ENCODE peak calls at places on chromosomes 1 and 21, in four cellular contexts. M is prostate gland, D is IMR-90, E is uterus. S is an unnamed sample.

GRCh38 chr1:201546093-201546492 is 7.2 kb downstream of the NAV1 start:
- DNase-seq in M (no peak), D (no peak), E (no peak), S (no peak)

GRCh38 chr1:79232831-79233230 is 226.3 kb upstream of the ADGRL4 start:
- DNase-seq in M (no peak), D (no peak), E (no peak), S (no peak)

GRCh38 chr1:72000809-72001208 is 281.5 kb downstream of the NEGR1 start:
- DNase-seq in M (no peak), D (peak; percentile 34), E (no peak), S (no peak)

GRCh38 chr1:17243274-17243673 is 5.6 kb upstream of the PADI3 start:
- DNase-seq in M (no peak), D (no peak), E (no peak), S (no peak)

GRCh38 chr1:218164930-218165686 is 120.0 kb upstream of the RRP15 start:
- DNase-seq in M (peak; percentile 6), D (no peak), E (no peak), S (no peak)

GRCh38 chr1:62962794-62963776 is 179.2 kb downstream of the ATG4C start:
- DNase-seq in M (peak; percentile 6), D (peak; percentile 14), E (no peak), S (no peak)

GRCh38 chr1:182064611-182065010 is 3.1 kb upstream of the ZNF648 start:
- DNase-seq in M (no peak), D (no peak), E (no peak), S (no peak)

GRCh38 chr1:59397459-59397858 is 100.6 kb downstream of the FGGY start:
- DNase-seq in M (no peak), D (no peak), E (no peak), S (no peak)

GRCh38 chr1:23601968-23602876 is 42.9 kb upstream of the ID3 start:
- DNase-seq in M (no peak), D (no peak), E (no peak), S (no peak)

GRCh38 chr1:180953291-180953747 is 40.6 kb downstream of the KIAA1614 start:
- DNase-seq in M (peak; percentile 72), D (no peak), E (no peak), S (no peak)

GRCh38 chr1:66503841-66504470 is 30.0 kb upstream of the SGIP1 start:
- DNase-seq in M (peak; percentile 29), D (peak; percentile 81), E (peak; percentile 20), S (no peak)

GRCh38 chr1:179781962-179782361 is 38.9 kb downstream of the FAM163A start:
- DNase-seq in M (no peak), D (peak; percentile 50), E (peak; percentile 51), S (peak; percentile 62)

GRCh38 chr1:6483010-6483760 is 8.3 kb downstream of the PLEKHG5 start:
- DNase-seq in M (no peak), D (no peak), E (no peak), S (no peak)

GRCh38 chr1:233723387-233723786 is 109.5 kb downstream of the KCNK1 start:
- DNase-seq in M (no peak), D (no peak), E (no peak), S (no peak)

GRCh38 chr21:34544032-34544496 is 32.1 kb upstream of the KCNE1 start:
- DNase-seq in M (peak; percentile 77), D (peak; percentile 75), E (peak; percentile 60), S (no peak)

GRCh38 chr1:45375104-45376090 is 35.2 kb upstream of the MUTYH start:
- DNase-seq in M (no peak), D (no peak), E (no peak), S (no peak)

GRCh38 chr1:116326486-116326885 is 46.6 kb upstream of the ATP1A1 start:
- DNase-seq in M (no peak), D (no peak), E (no peak), S (no peak)

GRCh38 chr1:1283821-1284220 is 3.6 kb downstream of the SCNN1D start:
- DNase-seq in M (no peak), D (no peak), E (no peak), S (no peak)

GRCh38 chr1:193181985-193182384 is 4.4 kb downstream of the B3GALT2 start:
- DNase-seq in M (no peak), D (peak; percentile 23), E (no peak), S (no peak)

GRCh38 chr1:232179896-232180760 is 449.8 kb downstream of the SIPA1L2 start:
- DNase-seq in M (no peak), D (no peak), E (no peak), S (no peak)

GRCh38 chr1:153505576-153505975 is 30.2 kb downstream of the S100A6 start:
- DNase-seq in M (no peak), D (peak; percentile 26), E (no peak), S (no peak)

GRCh38 chr1:15704526-15705183 is 20.5 kb downstream of the PLEKHM2 start:
- DNase-seq in M (no peak), D (no peak), E (no peak), S (no peak)

GRCh38 chr1:165257969-165258459 is 98.5 kb downstream of the LMX1A start:
- DNase-seq in M (peak; percentile 68), D (peak; percentile 17), E (peak; percentile 28), S (peak; percentile 76)

GRCh38 chr1:36365310-36365895 is 20.3 kb downstream of the STK40 start:
- DNase-seq in M (no peak), D (peak; percentile 67), E (peak; percentile 46), S (no peak)

GRCh38 chr1:36367798-36368197 is 17.9 kb downstream of the STK40 start:
- DNase-seq in M (peak; percentile 22), D (no peak), E (no peak), S (no peak)

GRCh38 chr1:36367067-36367466 is 18.7 kb downstream of the STK40 start:
- DNase-seq in M (no peak), D (no peak), E (no peak), S (no peak)

GRCh38 chr1:36369061-36369470 is 16.7 kb downstream of the STK40 start:
- DNase-seq in M (peak; percentile 72), D (peak; percentile 60), E (peak; percentile 76), S (peak; percentile 84)

GRCh38 chr1:36366091-36366661 is 19.5 kb downstream of the STK40 start:
- DNase-seq in M (no peak), D (peak; percentile 75), E (no peak), S (no peak)
- H3K27ac ChIP-seq in M (no peak overlapping the region), D (peak overlapping the region; percentile 67), E (peak overlapping the region; percentile 34), S (peak overlapping the region; percentile 33)

GRCh38 chr1:41003640-41004220 is 17.8 kb downstream of the SLFNL1 start:
- DNase-seq in M (peak; percentile 98), D (peak; percentile 100), E (peak; percentile 96), S (peak; percentile 98)
- H3K4me3 ChIP-seq in M (no peak overlapping the region), D (no peak overlapping the region), E (no peak overlapping the region), S (no peak overlapping the region)

GRCh38 chr1:227757781-227758180 is 22.5 kb downstream of the SNAP47 start:
- DNase-seq in M (no peak), D (peak; percentile 37), E (peak; percentile 53), S (no peak)

GRCh38 chr1:227754958-227755357 is 19.7 kb downstream of the SNAP47 start:
- DNase-seq in M (no peak), D (no peak), E (no peak), S (no peak)

GRCh38 chr1:227749916-227750710 is 14.9 kb downstream of the SNAP47 start:
- DNase-seq in M (no peak), D (no peak), E (no peak), S (no peak)

GRCh38 chr1:227756172-227756959 is 21.1 kb downstream of the SNAP47 start:
- DNase-seq in M (no peak), D (peak; percentile 73), E (peak; percentile 75), S (no peak)

GRCh38 chr1:227753999-227754764 is 18.9 kb downstream of the SNAP47 start:
- DNase-seq in M (no peak), D (peak; percentile 64), E (no peak), S (no peak)
- H3K4me1 ChIP-seq in M (no peaks in the 10 kb centered on the region), D (peaks cover 23% of the 10 kb centered on the region), E (peaks cover 7% of the 10 kb centered on the region), S (no peaks in the 10 kb centered on the region)

GRCh38 chr1:210291786-210292275 is 36.9 kb upstream of the HHAT start:
- DNase-seq in M (no peak), D (no peak), E (peak; percentile 73), S (no peak)

GRCh38 chr1:210294991-210295773 is 33.5 kb upstream of the HHAT start:
- DNase-seq in M (peak; percentile 35), D (no peak), E (peak; percentile 60), S (peak; percentile 84)

GRCh38 chr1:210292276-210292851 is 36.3 kb upstream of the HHAT start:
- DNase-seq in M (peak; percentile 72), D (no peak), E (peak; percentile 52), S (peak; percentile 64)

GRCh38 chr1:210291088-210291487 is 37.6 kb upstream of the HHAT start:
- DNase-seq in M (no peak), D (no peak), E (no peak), S (no peak)

DNA sequence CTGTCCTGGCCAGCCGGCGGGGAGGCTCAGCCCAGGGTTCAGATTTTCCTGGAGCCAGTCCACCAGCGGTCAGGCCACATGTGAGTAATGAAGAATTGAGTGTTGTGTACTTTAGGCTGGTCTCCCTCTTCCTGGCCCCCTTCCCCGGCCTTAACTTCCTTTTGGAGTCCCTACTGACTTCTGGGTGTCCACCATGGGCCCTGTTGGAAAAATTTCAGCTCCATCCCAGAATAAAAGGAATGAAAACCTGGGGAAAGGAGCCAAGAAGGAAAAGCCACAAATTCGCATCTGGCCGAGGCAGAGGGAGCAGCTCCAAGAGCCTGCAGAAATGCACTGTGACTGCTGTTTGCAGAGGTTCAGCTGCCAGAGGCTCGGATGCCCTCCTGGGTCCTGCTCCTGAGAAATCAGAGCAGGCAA is 35.5 kb upstream of the HHAT start:
- DNase-seq in M (no peak), D (peak; percentile 1), E (peak; percentile 71), S (peak; percentile 86)
- H3K27ac ChIP-seq in M (peak overlapping the region; percentile 73), D (no peak overlapping the region), E (peak overlapping the region; percentile 98), S (peak overlapping the region; percentile 88)

DNA sequence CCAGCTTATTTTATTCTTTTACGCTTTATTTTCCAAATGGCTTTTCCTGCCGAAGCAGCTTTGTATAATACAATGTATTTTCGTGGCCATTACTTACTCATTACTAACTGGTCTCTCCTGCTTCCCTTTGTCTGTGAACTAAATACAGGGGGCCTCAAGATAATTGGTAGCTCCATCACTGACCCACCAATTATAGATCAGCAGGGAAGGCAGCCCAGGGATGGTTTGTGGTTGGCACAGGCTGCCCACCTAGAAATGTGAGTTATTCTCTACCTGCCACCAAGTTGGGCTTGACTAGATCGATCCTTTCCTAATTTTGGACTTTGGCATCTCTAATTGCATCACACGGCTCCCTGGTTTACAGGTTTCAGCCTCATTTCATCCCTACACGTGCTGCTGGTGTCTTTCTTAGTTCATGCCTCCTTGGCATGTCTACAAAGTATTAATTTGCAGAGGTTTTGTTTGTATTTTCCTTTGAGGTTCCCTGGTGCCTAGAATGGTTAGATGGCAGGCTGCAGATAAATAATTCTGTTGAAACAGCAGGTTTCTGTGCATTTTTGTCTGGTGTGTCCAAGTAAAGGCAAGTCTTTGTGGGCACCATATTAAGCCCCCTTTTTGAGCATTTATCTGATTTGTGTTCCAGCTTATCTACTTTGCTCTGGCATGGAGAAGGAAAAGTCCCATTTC is 35.2 kb downstream of the PEX14 start:
- DNase-seq in M (no peak), D (no peak), E (no peak), S (no peak)
- H3K4me3 ChIP-seq in M (no peak overlapping the region), D (no peak overlapping the region), E (no peak overlapping the region), S (no peak overlapping the region)

GRCh38 chr1:156460525-156460924 is 40.0 kb downstream of the MEF2D start:
- DNase-seq in M (no peak), D (no peak), E (no peak), S (no peak)
- H3K4me1 ChIP-seq in M (peaks cover 13% of the 10 kb centered on the region), D (peaks cover 10% of the 10 kb centered on the region), E (peaks cover 9% of the 10 kb centered on the region), S (no peaks in the 10 kb centered on the region)